ENCODE peak calls at places on chromosomes 7 and 10, in seven cellular contexts. L is uterus, P is IMR-90, M is HCT116, N is adrenal gland, X is K562, S is upper lobe of left lung. K is an unnamed sample.

GRCh38 chr10:133377818-133378250 is 1.2 kb upstream of the PAOX start:
- DNase-seq in N (no peak), P (no peak), X (no peak), L (no peak), S (no peak), M (no peak), K (no peak)

GRCh38 chr7:47946581-47947354 is 1.5 kb downstream of the PKD1L1 start:
- DNase-seq in N (no peak), S (no peak), M (no peak), X (no peak), P (no peak), L (no peak), K (no peak)

GRCh38 chr7:128447944-128448556 is 7.6 kb upstream of the HILPDA start:
- DNase-seq in S (no peak), X (no peak), M (no peak), P (no peak), N (no peak), L (no peak), K (no peak)

GRCh38 chr10:103592186-103593021 is 98.9 kb downstream of the NEURL1 start:
- DNase-seq in P (peak; percentile 38), M (peak; percentile 15), S (no peak), X (peak; percentile 80), L (peak; percentile 69), N (no peak), K (no peak)

GRCh38 chr7:44257618-44258422 is 57.0 kb downstream of the YKT6 start:
- DNase-seq in L (peak; percentile 31), X (peak; percentile 78), N (peak; percentile 90), P (peak; percentile 89), M (no peak), S (peak; percentile 58), K (peak; percentile 21)

GRCh38 chr10:74244097-74244685 is 93.2 kb downstream of the ADK start:
- DNase-seq in N (no peak), M (peak; percentile 42), L (peak; percentile 36), S (no peak), X (no peak), P (peak; percentile 73), K (no peak)

GRCh38 chr7:142523821-142524460 is 225.3 kb upstream of the PRSS1 start:
- DNase-seq in X (no peak), S (no peak), L (no peak), P (no peak), N (no peak), M (no peak), K (no peak)

GRCh38 chr7:151439855-151440798 is at the start of gene CRYGN:
- DNase-seq in M (no peak), X (no peak), S (no peak), P (no peak), N (no peak), L (peak; percentile 19), K (no peak)

GRCh38 chr7:30904566-30904965 is 7.1 kb upstream of the AQP1 start:
- DNase-seq in N (no peak), L (no peak), M (no peak), X (no peak), P (no peak), S (no peak), K (no peak)

GRCh38 chr10:121428848-121429247 is 169.4 kb downstream of the FGFR2 start:
- DNase-seq in S (no peak), M (no peak), X (no peak), P (no peak), L (no peak), N (no peak), K (no peak)

GRCh38 chr7:73308074-73308664 is 457 bp downstream of the NSUN5 start:
- DNase-seq in M (no peak), P (no peak), L (no peak), S (no peak), X (no peak), N (no peak), K (no peak)

GRCh38 chr7:123096434-123096833 is 100.9 kb upstream of the TAS2R16 start:
- DNase-seq in P (no peak), M (no peak), L (no peak), N (no peak), S (no peak), X (no peak), K (no peak)

GRCh38 chr10:7003821-7004220 is 407.0 kb downstream of the SFMBT2 start:
- DNase-seq in S (no peak), M (no peak), N (no peak), L (no peak), P (no peak), X (no peak), K (no peak)

GRCh38 chr7:52500796-52501195 is 534.6 kb upstream of the POM121L12 start:
- DNase-seq in P (no peak), L (no peak), N (no peak), S (no peak), M (no peak), X (no peak), K (no peak)

GRCh38 chr7:100044719-100045118 is 4.9 kb upstream of the ZSCAN21 start:
- DNase-seq in X (no peak), N (peak; percentile 45), M (no peak), S (no peak), L (no peak), P (no peak), K (no peak)

GRCh38 chr7:13109201-13109600 is 421.8 kb downstream of the ARL4A start:
- DNase-seq in N (no peak), X (no peak), L (no peak), M (no peak), S (no peak), P (no peak), K (no peak)

GRCh38 chr10:127195571-127196226 is 692 bp downstream of the INSYN2A start:
- DNase-seq in X (no peak), S (no peak), M (no peak), P (peak; percentile 12), L (no peak), N (no peak), K (no peak)

GRCh38 chr7:5470721-5471311 is 47.2 kb upstream of the TNRC18 start:
- DNase-seq in P (peak; percentile 40), S (no peak), M (no peak), X (no peak), N (peak; percentile 79), L (no peak), K (no peak)

GRCh38 chr7:133807610-133808543 is 319.3 kb upstream of the LRGUK start:
- DNase-seq in L (no peak), M (no peak), S (no peak), X (no peak), N (no peak), P (no peak), K (no peak)

GRCh38 chr7:69526570-69526969 is 71.7 kb upstream of the AUTS2 start:
- DNase-seq in P (no peak), N (no peak), M (no peak), L (no peak), S (no peak), X (no peak), K (no peak)

GRCh38 chr10:60646966-60647796 is 131.1 kb upstream of the CDK1 start:
- DNase-seq in S (no peak), P (peak; percentile 69), L (peak; percentile 23), N (peak; percentile 23), X (peak; percentile 32), M (peak; percentile 48), K (no peak)

GRCh38 chr10:116688241-116688711 is 54.1 kb downstream of the HSPA12A start:
- DNase-seq in P (peak; percentile 80), L (peak; percentile 42), X (no peak), N (no peak), S (no peak), M (no peak), K (no peak)

GRCh38 chr10:490891-491571 is 198.4 kb downstream of the DIP2C start:
- DNase-seq in M (no peak), L (peak; percentile 15), P (peak; percentile 60), S (peak; percentile 17), X (no peak), N (peak; percentile 59), K (no peak)

GRCh38 chr10:117921421-117921820 is 125.3 kb downstream of the RAB11FIP2 start:
- DNase-seq in S (no peak), L (no peak), N (no peak), X (no peak), P (no peak), M (no peak), K (no peak)

GRCh38 chr10:44416021-44416758 is 31.3 kb upstream of the CXCL12 start:
- DNase-seq in N (no peak), L (peak; percentile 15), M (no peak), S (no peak), X (no peak), P (no peak), K (no peak)

GRCh38 chr10:96753956-96754355 is 33.6 kb upstream of the PIK3AP1 start:
- DNase-seq in X (no peak), L (no peak), S (no peak), N (no peak), P (no peak), M (no peak), K (no peak)
- H3K4me1 ChIP-seq in X (no peaks in the 10 kb centered on the region), L (no peaks in the 10 kb centered on the region), S (no peaks in the 10 kb centered on the region), N (no peaks in the 10 kb centered on the region), P (no peaks in the 10 kb centered on the region), M (no peaks in the 10 kb centered on the region), K (no peaks in the 10 kb centered on the region)

DNA sequence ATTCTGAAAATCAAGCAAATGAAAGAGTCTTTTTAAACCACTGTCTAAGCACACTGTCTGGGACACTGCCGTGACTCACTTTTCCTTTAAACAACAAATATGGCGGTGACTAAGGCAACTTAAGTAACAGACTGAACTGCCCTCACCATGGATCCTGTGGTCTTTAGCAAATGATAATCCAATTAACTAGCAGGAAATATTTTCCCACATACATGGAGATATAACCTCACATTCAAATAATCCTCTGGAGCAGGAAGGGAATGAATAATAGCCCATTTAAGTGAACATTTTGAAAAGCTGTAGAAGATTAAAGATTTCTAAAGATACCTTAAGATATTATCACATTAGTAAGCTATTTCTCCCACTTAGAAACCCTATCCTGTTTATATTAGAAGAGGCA is 40.3 kb upstream of the LRRC17 start:
- DNase-seq in X (no peak), L (no peak), N (no peak), P (peak; percentile 98), M (no peak), S (no peak), K (no peak)
- TF ChIP-seq POLR2A in X (no peak), L (no peak), N (no peak), P (peak; percentile 7), M (no peak), S (no peak), K (no peak)

DNA sequence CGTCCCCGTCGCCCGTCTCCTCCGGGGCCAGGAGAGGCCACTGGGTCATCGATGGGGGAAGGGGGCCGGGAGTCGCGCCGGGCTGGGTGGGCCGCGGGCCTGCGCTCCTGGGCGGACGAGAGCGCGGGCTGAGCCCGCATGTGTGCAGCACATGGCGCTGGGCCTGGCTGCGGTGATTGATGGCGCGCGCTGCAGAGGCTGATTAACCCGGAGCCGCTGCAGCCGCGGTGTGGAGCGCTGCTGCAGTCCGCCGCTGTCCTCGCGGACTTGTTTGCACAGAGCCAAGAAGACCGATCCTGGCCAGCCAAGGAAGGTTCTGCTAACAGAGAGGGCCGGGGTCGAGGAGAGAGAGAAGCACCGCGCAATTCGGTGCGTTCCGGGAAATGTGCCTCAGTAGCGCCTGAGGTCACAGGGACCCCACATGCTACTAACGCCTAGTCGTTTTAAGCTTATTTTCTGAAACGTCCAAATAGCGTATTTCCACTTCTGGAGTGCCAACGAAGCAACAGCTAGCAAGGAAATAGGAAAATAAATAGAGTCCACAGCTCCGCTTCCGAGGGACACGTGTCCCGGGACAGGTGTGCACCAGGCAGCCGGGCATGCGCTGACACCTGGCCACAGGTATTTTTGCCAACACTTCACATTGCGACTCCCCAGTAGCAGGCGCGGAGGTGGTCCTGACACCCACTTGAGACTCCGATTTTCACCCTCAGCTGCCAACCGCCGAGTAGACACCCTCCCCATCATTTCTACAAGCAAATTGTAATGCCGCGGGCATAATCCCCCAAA is 6.2 kb downstream of the MNX1 start:
- DNase-seq in P (peak; percentile 13), M (no peak), S (no peak), X (no peak), L (no peak), N (no peak), K (no peak)
- H3K27me3 ChIP-seq in P (peaks cover 98% of the 10 kb centered on the region), M (no peaks in the 10 kb centered on the region), S (peaks cover 84% of the 10 kb centered on the region), X (peaks cover 6% of the 10 kb centered on the region), L (peaks cover 45% of the 10 kb centered on the region), N (peaks cover 94% of the 10 kb centered on the region), K (peaks cover 8% of the 10 kb centered on the region)

GRCh38 chr10:93315261-93315660 is 166.9 kb downstream of the MYOF start:
- DNase-seq in S (no peak), N (no peak), M (no peak), X (no peak), L (no peak), P (no peak), K (no peak)
- H3K4me1 ChIP-seq in S (no peaks in the 10 kb centered on the region), N (no peaks in the 10 kb centered on the region), M (no peaks in the 10 kb centered on the region), X (no peaks in the 10 kb centered on the region), L (no peaks in the 10 kb centered on the region), P (peaks cover 3% of the 10 kb centered on the region), K (no peaks in the 10 kb centered on the region)

K was measured in breast epithelium.